ENCODE peak calls at places on chromosomes 2 and 18, in four cellular contexts. One of them, this sample, is unnamed.
A peak's percentile ranks its signal among the peaks of the same experiment; 100 is the strongest.

GRCh38 chr2:30113617-30114293 is 33.1 kb upstream of the YPEL5 start:
- DNase-seq in thoracic aorta: no peak
- DNase-seq in PC-9: peak; percentile 74
- DNase-seq in A549: peak; percentile 43
- DNase-seq in this sample: peak; percentile 68

GRCh38 chr2:12176621-12177020 is 430.2 kb downstream of the LPIN1 start:
- DNase-seq in PC-9: no peak
- DNase-seq in A549: no peak
- DNase-seq in thoracic aorta: no peak
- DNase-seq in this sample: no peak

GRCh38 chr2:156574112-156574511 is 137.9 kb downstream of the GPD2 start:
- DNase-seq in A549: no peak
- DNase-seq in PC-9: no peak
- DNase-seq in thoracic aorta: no peak
- DNase-seq in this sample: no peak

GRCh38 chr2:215391531-215391930 is 44.3 kb downstream of the FN1 start:
- DNase-seq in PC-9: peak; percentile 69
- DNase-seq in thoracic aorta: no peak
- DNase-seq in A549: no peak
- DNase-seq in this sample: no peak

GRCh38 chr18:42583197-42583776 is 532.2 kb downstream of the RIT2 start:
- DNase-seq in A549: no peak
- DNase-seq in thoracic aorta: no peak
- DNase-seq in PC-9: no peak
- DNase-seq in this sample: no peak

GRCh38 chr2:207403141-207403540 is 126.6 kb upstream of the CREB1 start:
- DNase-seq in PC-9: no peak
- DNase-seq in A549: no peak
- DNase-seq in thoracic aorta: no peak
- DNase-seq in this sample: no peak

GRCh38 chr2:139585133-139585532 is 804.9 kb upstream of the NXPH2 start:
- DNase-seq in PC-9: no peak
- DNase-seq in A549: no peak
- DNase-seq in thoracic aorta: no peak
- DNase-seq in this sample: no peak

GRCh38 chr18:52341617-52342381 is 1.8 kb downstream of the DCC start:
- DNase-seq in A549: no peak
- DNase-seq in thoracic aorta: no peak
- DNase-seq in PC-9: no peak
- DNase-seq in this sample: no peak

GRCh38 chr2:42493468-42493884 is 306 bp downstream of the KCNG3 start:
- DNase-seq in PC-9: no peak
- DNase-seq in A549: no peak
- DNase-seq in thoracic aorta: no peak
- DNase-seq in this sample: no peak

GRCh38 chr2:207257291-207258190 is 91.8 kb upstream of the KLF7 start:
- DNase-seq in PC-9: no peak
- DNase-seq in A549: no peak
- DNase-seq in thoracic aorta: no peak
- DNase-seq in this sample: no peak

GRCh38 chr2:65382776-65383357 is 49.5 kb downstream of the SPRED2 start:
- DNase-seq in PC-9: peak; percentile 97
- DNase-seq in A549: peak; percentile 44
- DNase-seq in thoracic aorta: peak; percentile 55
- DNase-seq in this sample: peak; percentile 92
- TF ChIP-seq CTCF in PC-9: peak; percentile 38
- TF ChIP-seq CTCF in A549: peak; percentile 49
- TF ChIP-seq CTCF in thoracic aorta: no peak
- TF ChIP-seq CTCF in this sample: peak; percentile 33

DNA sequence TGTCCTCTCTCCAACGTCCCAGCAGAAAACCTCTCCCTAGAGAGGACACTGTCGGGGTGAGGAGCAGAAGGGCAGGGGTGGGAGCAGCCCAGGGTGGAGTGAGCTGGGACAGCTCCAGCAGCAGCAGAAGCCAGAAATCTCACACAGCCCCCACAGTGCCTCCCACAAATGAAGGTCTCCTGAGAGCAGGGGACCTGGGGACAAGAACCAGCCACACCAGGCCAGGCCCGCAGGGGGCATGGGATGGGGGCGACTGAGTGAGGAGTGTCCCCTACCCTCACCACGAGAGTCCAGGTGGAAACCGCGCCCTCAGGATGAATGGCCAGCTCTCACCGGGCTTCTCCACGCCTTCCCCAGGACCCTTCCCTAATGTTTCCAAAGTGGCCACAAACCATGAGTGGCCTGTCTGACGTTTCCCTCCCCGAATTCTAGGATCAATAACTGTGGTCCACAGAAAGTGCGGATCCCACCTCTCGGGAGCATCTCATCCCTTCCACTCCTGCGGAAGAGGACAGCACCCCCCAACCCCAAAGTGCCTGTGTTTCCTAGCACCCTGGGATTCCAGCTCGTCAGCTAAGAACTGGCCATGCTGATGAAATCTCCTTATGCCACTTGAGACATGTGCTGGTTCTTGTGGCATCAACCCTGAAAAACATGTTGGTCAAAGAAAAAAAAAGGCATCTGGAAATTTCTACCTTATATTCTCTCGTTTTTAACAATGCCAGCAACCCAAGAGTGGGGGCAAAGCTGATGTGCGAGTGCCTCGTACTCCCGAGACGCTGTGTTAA is 121.1 kb downstream of the HDAC4 start:
- DNase-seq in PC-9: no peak
- DNase-seq in A549: no peak
- DNase-seq in thoracic aorta: no peak
- DNase-seq in this sample: no peak
- H3K27ac ChIP-seq in PC-9: peak overlapping the region; percentile 76
- H3K27ac ChIP-seq in A549: peak overlapping the region; percentile 97
- H3K27ac ChIP-seq in thoracic aorta: peak overlapping the region; percentile 1
- H3K27ac ChIP-seq in this sample: peak overlapping the region; percentile 76

GRCh38 chr2:148218326-148219075 is 197.6 kb downstream of the MBD5 start:
- DNase-seq in A549: no peak
- DNase-seq in thoracic aorta: no peak
- DNase-seq in PC-9: no peak
- DNase-seq in this sample: no peak
- TF ChIP-seq CTCF in A549: no peak
- TF ChIP-seq CTCF in thoracic aorta: no peak
- TF ChIP-seq CTCF in PC-9: no peak
- TF ChIP-seq CTCF in this sample: no peak

GRCh38 chr2:104818249-104818648 is 35.7 kb upstream of the POU3F3 start:
- DNase-seq in A549: no peak
- DNase-seq in PC-9: no peak
- DNase-seq in thoracic aorta: no peak
- DNase-seq in this sample: no peak
- H3K27ac ChIP-seq in A549: no peak overlapping the region
- H3K27ac ChIP-seq in PC-9: no peak overlapping the region
- H3K27ac ChIP-seq in thoracic aorta: no peak overlapping the region
- H3K27ac ChIP-seq in this sample: no peak overlapping the region

DNA sequence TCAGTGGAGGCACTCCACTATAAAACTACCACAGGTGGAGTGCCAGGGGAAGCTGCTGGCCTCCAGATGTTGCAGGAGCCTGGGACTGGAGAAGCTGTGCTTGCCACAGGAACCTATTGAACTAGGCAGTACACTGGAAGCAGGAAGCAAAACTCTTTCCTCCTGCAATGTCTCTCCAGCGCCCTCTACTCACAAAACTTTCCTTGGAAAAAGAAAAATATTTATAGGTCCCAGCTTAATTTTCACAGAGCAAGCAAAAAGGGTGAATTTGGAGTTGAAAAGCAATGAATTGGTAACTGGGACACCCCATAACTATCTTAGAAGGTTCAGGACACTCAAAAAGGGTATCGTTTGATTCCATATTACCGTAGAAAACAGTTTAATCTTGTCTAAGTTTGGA is 33.2 kb upstream of the REEP1 start:
- DNase-seq in PC-9: no peak
- DNase-seq in A549: no peak
- DNase-seq in thoracic aorta: no peak
- DNase-seq in this sample: no peak
- TF ChIP-seq CTCF in PC-9: no peak
- TF ChIP-seq CTCF in A549: no peak
- TF ChIP-seq CTCF in thoracic aorta: no peak
- TF ChIP-seq CTCF in this sample: no peak

DNA sequence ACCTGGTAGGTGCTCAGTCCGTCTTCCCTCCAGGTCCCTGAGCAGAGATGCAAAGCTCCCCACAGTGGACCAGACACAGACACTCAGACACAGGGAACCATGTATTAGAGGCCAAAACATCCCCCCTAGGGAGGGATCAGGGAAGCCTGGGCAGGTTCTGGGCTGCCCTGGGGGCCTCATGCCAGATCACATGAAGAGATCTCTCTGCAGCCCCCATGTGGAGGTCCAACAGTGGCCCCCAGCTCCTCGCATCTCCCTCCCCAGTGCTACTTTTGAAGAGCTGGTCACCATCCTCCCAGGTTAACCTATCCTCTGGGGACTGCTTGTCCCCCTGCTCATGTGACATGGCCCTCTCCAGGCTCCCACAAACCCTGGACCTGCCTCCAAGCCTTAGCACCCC is 10.5 kb upstream of the TNS1 start:
- DNase-seq in PC-9: no peak
- DNase-seq in A549: no peak
- DNase-seq in thoracic aorta: no peak
- DNase-seq in this sample: no peak
- H3K27ac ChIP-seq in PC-9: no peak overlapping the region
- H3K27ac ChIP-seq in A549: no peak overlapping the region
- H3K27ac ChIP-seq in thoracic aorta: no peak overlapping the region
- H3K27ac ChIP-seq in this sample: no peak overlapping the region

DNA sequence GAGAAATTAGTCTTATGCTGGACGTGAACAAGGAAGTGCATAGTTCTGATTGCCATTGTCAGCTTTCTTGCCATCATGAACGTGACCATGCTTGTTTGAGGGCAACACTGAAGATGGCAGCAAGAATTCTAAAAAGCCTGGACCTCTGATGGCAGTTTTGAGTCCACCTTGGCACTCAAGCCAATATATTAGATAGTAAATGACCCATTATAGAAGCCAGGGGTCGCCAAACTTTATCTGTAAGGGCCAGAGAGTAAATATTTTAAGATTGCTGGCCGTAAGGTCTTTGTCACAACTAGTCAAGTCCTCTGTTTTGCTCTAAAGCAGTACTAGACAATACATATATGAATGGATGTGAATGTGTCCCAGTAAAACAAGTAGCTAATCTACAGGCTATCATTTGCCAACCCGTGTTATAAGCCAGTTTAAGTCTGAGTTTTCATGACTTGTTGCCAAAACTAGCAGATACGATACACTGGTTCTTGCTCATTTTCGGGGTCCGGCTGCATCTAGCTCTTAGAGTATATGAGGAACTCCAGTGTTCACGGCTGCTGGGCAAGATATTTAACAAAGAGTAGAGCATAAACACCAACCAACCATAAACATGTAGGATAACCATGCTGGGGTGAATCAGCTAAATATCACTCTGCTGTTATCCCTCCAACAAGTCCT is 73.1 kb upstream of the PELI1 start:
- DNase-seq in PC-9: no peak
- DNase-seq in A549: no peak
- DNase-seq in thoracic aorta: no peak
- DNase-seq in this sample: no peak
- TF ChIP-seq CTCF in PC-9: no peak
- TF ChIP-seq CTCF in A549: no peak
- TF ChIP-seq CTCF in thoracic aorta: no peak
- TF ChIP-seq CTCF in this sample: no peak

GRCh38 chr2:71613953-71614925 is 160.9 kb downstream of the DYSF start:
- DNase-seq in PC-9: no peak
- DNase-seq in thoracic aorta: no peak
- DNase-seq in A549: no peak
- DNase-seq in this sample: no peak

GRCh38 chr2:71618327-71619113 is 165.2 kb downstream of the DYSF start:
- DNase-seq in thoracic aorta: no peak
- DNase-seq in A549: no peak
- DNase-seq in PC-9: no peak
- DNase-seq in this sample: no peak

GRCh38 chr2:71617266-71617665 is 163.9 kb downstream of the DYSF start:
- DNase-seq in thoracic aorta: no peak
- DNase-seq in A549: no peak
- DNase-seq in PC-9: no peak
- DNase-seq in this sample: no peak

GRCh38 chr2:71614976-71615768 is 161.8 kb downstream of the DYSF start:
- DNase-seq in PC-9: no peak
- DNase-seq in A549: no peak
- DNase-seq in thoracic aorta: peak; percentile 49
- DNase-seq in this sample: no peak

DNA sequence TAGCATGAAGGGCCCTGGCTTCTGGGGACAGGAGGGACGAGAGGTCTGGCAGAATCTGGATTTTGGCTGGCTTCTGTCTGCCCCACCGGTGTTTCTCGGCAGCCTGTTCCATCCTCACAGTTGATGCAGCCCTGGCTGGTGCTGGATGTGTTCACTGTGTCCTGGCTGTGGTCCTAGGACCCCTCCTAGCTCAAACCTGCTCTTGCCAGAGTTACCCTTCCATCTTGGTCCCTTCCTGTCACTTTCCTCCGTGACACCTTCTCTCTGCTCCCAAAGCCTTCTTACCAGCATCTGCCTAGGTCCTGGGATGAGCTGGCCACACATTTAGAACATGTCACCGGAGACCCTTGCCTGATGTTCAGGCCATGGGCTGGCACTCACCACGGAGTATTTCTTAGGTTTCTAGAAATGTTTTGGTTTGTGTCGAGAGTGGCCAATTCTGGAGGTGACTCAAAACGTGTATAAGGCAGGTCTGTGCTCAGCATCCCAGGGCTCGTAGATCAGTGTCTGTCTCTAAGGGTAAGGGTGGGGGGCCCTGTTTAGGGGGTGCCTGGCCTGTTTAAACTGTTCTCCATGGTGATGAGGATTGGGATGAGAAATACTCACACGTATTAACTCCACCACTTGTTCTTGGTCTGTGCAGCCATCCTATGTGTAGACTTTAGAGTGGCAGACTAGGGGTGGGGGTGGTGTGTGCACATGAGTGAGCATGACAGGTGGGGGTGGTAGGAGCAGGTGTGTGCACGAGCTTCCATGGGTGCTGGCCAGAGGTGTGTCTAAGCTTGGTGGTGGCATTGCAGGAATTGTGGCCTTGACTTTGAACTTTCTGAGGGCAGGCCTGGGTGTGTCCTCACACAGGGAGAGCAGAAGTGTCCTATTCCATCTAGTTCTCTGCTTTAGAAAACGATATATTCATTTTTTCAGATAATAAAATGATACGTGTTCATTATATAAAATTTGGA is 162.7 kb downstream of the DYSF start:
- DNase-seq in thoracic aorta: no peak
- DNase-seq in A549: no peak
- DNase-seq in PC-9: no peak
- DNase-seq in this sample: no peak
- H3K27ac ChIP-seq in thoracic aorta: peak overlapping the region; percentile 74
- H3K27ac ChIP-seq in A549: no peak overlapping the region
- H3K27ac ChIP-seq in PC-9: no peak overlapping the region
- H3K27ac ChIP-seq in this sample: no peak overlapping the region

This sample was measured in RWPE1.